ENCODE peak calls at places on chromosomes 4 and X, in five cellular contexts. One of them, this sample, is unnamed.

GRCh38 chrX:104922206-104922621 is 298.3 kb downstream of the TEX13A start:
- DNase-seq in left ventricle myocardium inferior: peak; percentile 22
- DNase-seq in WERI-Rb-1: peak; percentile 76
- DNase-seq in cardiac muscle cell: peak; percentile 75
- DNase-seq in lower lobe of right lung: peak; percentile 60
- DNase-seq in this sample: peak; percentile 70

GRCh38 chr4:167775374-167775773 is 317.0 kb upstream of the ANXA10 start:
- DNase-seq in lower lobe of right lung: no peak
- DNase-seq in left ventricle myocardium inferior: no peak
- DNase-seq in WERI-Rb-1: no peak
- DNase-seq in cardiac muscle cell: no peak
- DNase-seq in this sample: no peak

GRCh38 chr4:6369924-6370645 is 100.4 kb downstream of the WFS1 start:
- DNase-seq in lower lobe of right lung: no peak
- DNase-seq in cardiac muscle cell: no peak
- DNase-seq in left ventricle myocardium inferior: no peak
- DNase-seq in WERI-Rb-1: no peak
- DNase-seq in this sample: no peak

GRCh38 chr4:34974313-34974680 is 1270.0 kb downstream of the ARAP2 start:
- DNase-seq in left ventricle myocardium inferior: no peak
- DNase-seq in lower lobe of right lung: no peak
- DNase-seq in WERI-Rb-1: no peak
- DNase-seq in cardiac muscle cell: no peak
- DNase-seq in this sample: no peak

GRCh38 chr4:24778427-24779225 is 16.7 kb upstream of the SOD3 start:
- DNase-seq in cardiac muscle cell: peak; percentile 99
- DNase-seq in left ventricle myocardium inferior: peak; percentile 28
- DNase-seq in lower lobe of right lung: no peak
- DNase-seq in WERI-Rb-1: no peak
- DNase-seq in this sample: no peak

GRCh38 chrX:23857409-23857808 is 50.3 kb downstream of the APOO start:
- DNase-seq in WERI-Rb-1: no peak
- DNase-seq in left ventricle myocardium inferior: no peak
- DNase-seq in cardiac muscle cell: no peak
- DNase-seq in lower lobe of right lung: no peak
- DNase-seq in this sample: no peak

GRCh38 chrX:129108936-129109335 is 414.4 kb downstream of the SMARCA1 start:
- DNase-seq in WERI-Rb-1: no peak
- DNase-seq in lower lobe of right lung: no peak
- DNase-seq in left ventricle myocardium inferior: no peak
- DNase-seq in cardiac muscle cell: no peak
- DNase-seq in this sample: no peak

GRCh38 chrX:71998836-71999509 is 88.3 kb downstream of the NHSL2 start:
- DNase-seq in left ventricle myocardium inferior: no peak
- DNase-seq in lower lobe of right lung: no peak
- DNase-seq in WERI-Rb-1: peak; percentile 58
- DNase-seq in cardiac muscle cell: peak; percentile 31
- DNase-seq in this sample: no peak

GRCh38 chr4:144715230-144715629 is 69.3 kb downstream of the HHIP start:
- DNase-seq in lower lobe of right lung: no peak
- DNase-seq in WERI-Rb-1: no peak
- DNase-seq in cardiac muscle cell: no peak
- DNase-seq in left ventricle myocardium inferior: no peak
- DNase-seq in this sample: no peak

GRCh38 chrX:133983974-133984578 is 1.3 kb downstream of the GPC3 start:
- DNase-seq in cardiac muscle cell: no peak
- DNase-seq in WERI-Rb-1: no peak
- DNase-seq in lower lobe of right lung: no peak
- DNase-seq in left ventricle myocardium inferior: no peak
- DNase-seq in this sample: no peak

GRCh38 chr4:48275247-48275646 is 5.6 kb upstream of the TEC start:
- DNase-seq in left ventricle myocardium inferior: no peak
- DNase-seq in lower lobe of right lung: no peak
- DNase-seq in WERI-Rb-1: peak; percentile 39
- DNase-seq in cardiac muscle cell: peak; percentile 54
- DNase-seq in this sample: no peak

GRCh38 chr4:126268106-126268505 is 953.4 kb downstream of the FAT4 start:
- DNase-seq in left ventricle myocardium inferior: no peak
- DNase-seq in WERI-Rb-1: no peak
- DNase-seq in cardiac muscle cell: peak; percentile 61
- DNase-seq in lower lobe of right lung: no peak
- DNase-seq in this sample: no peak

GRCh38 chr4:76639292-76639691 is 204.3 kb downstream of the SHROOM3 start:
- DNase-seq in cardiac muscle cell: no peak
- DNase-seq in lower lobe of right lung: no peak
- DNase-seq in WERI-Rb-1: no peak
- DNase-seq in left ventricle myocardium inferior: no peak
- DNase-seq in this sample: no peak

GRCh38 chr4:17667653-17668201 is 53.3 kb downstream of the MED28 start:
- DNase-seq in lower lobe of right lung: no peak
- DNase-seq in WERI-Rb-1: no peak
- DNase-seq in left ventricle myocardium inferior: no peak
- DNase-seq in cardiac muscle cell: no peak
- DNase-seq in this sample: no peak

GRCh38 chr4:78018271-78019049 is 38.7 kb upstream of the FRAS1 start:
- DNase-seq in lower lobe of right lung: no peak
- DNase-seq in cardiac muscle cell: peak; percentile 9
- DNase-seq in left ventricle myocardium inferior: no peak
- DNase-seq in WERI-Rb-1: no peak
- DNase-seq in this sample: no peak

GRCh38 chr4:67198757-67199156 is 346.5 kb downstream of the CENPC start:
- DNase-seq in WERI-Rb-1: peak; percentile 30
- DNase-seq in cardiac muscle cell: peak; percentile 73
- DNase-seq in lower lobe of right lung: no peak
- DNase-seq in left ventricle myocardium inferior: no peak
- DNase-seq in this sample: peak; percentile 20

GRCh38 chr4:134201216-134202098 is at the start of gene PABPC4L:
- DNase-seq in left ventricle myocardium inferior: peak; percentile 56
- DNase-seq in lower lobe of right lung: peak; percentile 45
- DNase-seq in cardiac muscle cell: peak; percentile 89
- DNase-seq in WERI-Rb-1: peak; percentile 36
- DNase-seq in this sample: no peak

GRCh38 chr4:40842725-40843401 is 93.1 kb downstream of the NSUN7 start:
- DNase-seq in lower lobe of right lung: no peak
- DNase-seq in WERI-Rb-1: no peak
- DNase-seq in cardiac muscle cell: no peak
- DNase-seq in left ventricle myocardium inferior: no peak
- DNase-seq in this sample: no peak

GRCh38 chr4:8419222-8420041 is 21.1 kb downstream of the ACOX3 start:
- DNase-seq in lower lobe of right lung: no peak
- DNase-seq in cardiac muscle cell: peak; percentile 63
- DNase-seq in left ventricle myocardium inferior: no peak
- DNase-seq in WERI-Rb-1: no peak
- DNase-seq in this sample: no peak

GRCh38 chrX:150364347-150365050 is 1.4 kb downstream of the MAMLD1 start:
- DNase-seq in lower lobe of right lung: peak; percentile 45
- DNase-seq in cardiac muscle cell: peak; percentile 19
- DNase-seq in WERI-Rb-1: peak; percentile 68
- DNase-seq in left ventricle myocardium inferior: peak; percentile 16
- DNase-seq in this sample: no peak

GRCh38 chr4:3530663-3531254 is 1.5 kb downstream of the LRPAP1 start:
- DNase-seq in WERI-Rb-1: no peak
- DNase-seq in lower lobe of right lung: no peak
- DNase-seq in cardiac muscle cell: no peak
- DNase-seq in left ventricle myocardium inferior: no peak
- DNase-seq in this sample: no peak

GRCh38 chr4:82422616-82423015 is 7.6 kb downstream of the HNRNPDL start:
- DNase-seq in cardiac muscle cell: no peak
- DNase-seq in left ventricle myocardium inferior: no peak
- DNase-seq in lower lobe of right lung: no peak
- DNase-seq in WERI-Rb-1: no peak
- DNase-seq in this sample: no peak

GRCh38 chr4:11710484-11710883 is 281.8 kb upstream of the HS3ST1 start:
- DNase-seq in cardiac muscle cell: no peak
- DNase-seq in lower lobe of right lung: no peak
- DNase-seq in WERI-Rb-1: peak; percentile 16
- DNase-seq in left ventricle myocardium inferior: no peak
- DNase-seq in this sample: no peak

GRCh38 chr4:25580633-25581467 is 74.8 kb upstream of the SLC34A2 start:
- DNase-seq in cardiac muscle cell: no peak
- DNase-seq in WERI-Rb-1: peak; percentile 86
- DNase-seq in left ventricle myocardium inferior: no peak
- DNase-seq in lower lobe of right lung: no peak
- DNase-seq in this sample: no peak

GRCh38 chrX:33336783-33337182 is 125.4 kb upstream of the DMD start:
- DNase-seq in WERI-Rb-1: peak; percentile 43
- DNase-seq in cardiac muscle cell: peak; percentile 27
- DNase-seq in left ventricle myocardium inferior: no peak
- DNase-seq in lower lobe of right lung: no peak
- DNase-seq in this sample: peak; percentile 4

GRCh38 chr4:135515295-135515694 is 1313.7 kb upstream of the PABPC4L start:
- DNase-seq in lower lobe of right lung: no peak
- DNase-seq in cardiac muscle cell: no peak
- DNase-seq in left ventricle myocardium inferior: no peak
- DNase-seq in WERI-Rb-1: no peak
- DNase-seq in this sample: no peak

GRCh38 chr4:102553982-102554381 is 52.8 kb downstream of the NFKB1 start:
- DNase-seq in cardiac muscle cell: no peak
- DNase-seq in lower lobe of right lung: no peak
- DNase-seq in left ventricle myocardium inferior: no peak
- DNase-seq in WERI-Rb-1: no peak
- DNase-seq in this sample: no peak

GRCh38 chrX:10415704-10416001 is 204.7 kb downstream of the MID1 start:
- DNase-seq in left ventricle myocardium inferior: no peak
- DNase-seq in WERI-Rb-1: no peak
- DNase-seq in lower lobe of right lung: no peak
- DNase-seq in cardiac muscle cell: peak; percentile 8
- DNase-seq in this sample: no peak

GRCh38 chr4:90025248-90025647 is 101.9 kb upstream of the CCSER1 start:
- DNase-seq in lower lobe of right lung: no peak
- DNase-seq in left ventricle myocardium inferior: no peak
- DNase-seq in cardiac muscle cell: peak; percentile 6
- DNase-seq in WERI-Rb-1: no peak
- DNase-seq in this sample: no peak

GRCh38 chr4:117447925-117448324 is 362.5 kb upstream of the TRAM1L1 start:
- DNase-seq in cardiac muscle cell: no peak
- DNase-seq in lower lobe of right lung: no peak
- DNase-seq in WERI-Rb-1: peak; percentile 30
- DNase-seq in left ventricle myocardium inferior: no peak
- DNase-seq in this sample: peak; percentile 52

GRCh38 chr4:93776386-93777080 is 52.0 kb upstream of the ATOH1 start:
- DNase-seq in cardiac muscle cell: peak; percentile 45
- DNase-seq in left ventricle myocardium inferior: no peak
- DNase-seq in WERI-Rb-1: no peak
- DNase-seq in lower lobe of right lung: no peak
- DNase-seq in this sample: no peak

GRCh38 chrX:131741103-131741581 is 197.3 kb downstream of the OR13H1 start:
- DNase-seq in lower lobe of right lung: no peak
- DNase-seq in left ventricle myocardium inferior: no peak
- DNase-seq in WERI-Rb-1: peak; percentile 88
- DNase-seq in cardiac muscle cell: no peak
- DNase-seq in this sample: no peak

GRCh38 chrX:131746491-131746968 is 202.7 kb downstream of the OR13H1 start:
- DNase-seq in WERI-Rb-1: peak; percentile 93
- DNase-seq in lower lobe of right lung: no peak
- DNase-seq in cardiac muscle cell: no peak
- DNase-seq in left ventricle myocardium inferior: no peak
- DNase-seq in this sample: peak; percentile 30

GRCh38 chrX:131747173-131747572 is 203.3 kb downstream of the OR13H1 start:
- DNase-seq in left ventricle myocardium inferior: no peak
- DNase-seq in lower lobe of right lung: no peak
- DNase-seq in WERI-Rb-1: peak; percentile 89
- DNase-seq in cardiac muscle cell: no peak
- DNase-seq in this sample: no peak

DNA sequence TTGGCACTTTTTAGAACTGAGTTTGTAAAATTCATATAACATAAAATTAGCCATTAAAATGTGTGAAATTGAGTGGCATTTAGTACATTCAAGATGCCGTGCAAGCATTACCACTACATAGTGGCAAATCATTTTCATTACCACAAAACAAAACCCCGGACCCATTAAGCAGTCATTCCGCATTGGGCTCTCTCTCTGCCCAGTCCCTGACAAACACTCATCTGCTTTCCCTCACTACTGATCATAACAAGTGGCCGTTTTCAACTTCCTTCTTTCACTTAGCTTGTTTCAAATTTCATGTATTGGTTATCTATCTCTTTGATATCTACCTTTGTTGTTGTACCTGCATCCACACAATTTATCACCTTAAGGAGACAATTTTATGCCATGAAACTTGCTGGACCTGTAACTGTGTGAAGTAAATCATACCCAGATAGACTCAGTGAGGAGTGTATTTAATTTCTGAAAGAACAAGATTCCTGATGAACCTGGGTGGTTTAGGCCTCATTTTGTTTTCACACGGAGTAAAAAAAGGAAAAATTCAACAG is 202.1 kb downstream of the OR13H1 start:
- DNase-seq in lower lobe of right lung: no peak
- DNase-seq in left ventricle myocardium inferior: no peak
- DNase-seq in cardiac muscle cell: no peak
- DNase-seq in WERI-Rb-1: no peak
- DNase-seq in this sample: no peak
- H3K4me3 ChIP-seq in lower lobe of right lung: no peak overlapping the region
- H3K4me3 ChIP-seq in left ventricle myocardium inferior: no peak overlapping the region
- H3K4me3 ChIP-seq in cardiac muscle cell: no peak overlapping the region
- H3K4me3 ChIP-seq in WERI-Rb-1: peak overlapping the region; percentile 67
- H3K4me3 ChIP-seq in this sample: no peak overlapping the region

GRCh38 chr4:183118141-183118540 is 19.1 kb downstream of the WWC2 start:
- DNase-seq in left ventricle myocardium inferior: no peak
- DNase-seq in lower lobe of right lung: no peak
- DNase-seq in WERI-Rb-1: no peak
- DNase-seq in cardiac muscle cell: no peak
- DNase-seq in this sample: no peak
- H3K4me3 ChIP-seq in left ventricle myocardium inferior: no peak overlapping the region
- H3K4me3 ChIP-seq in lower lobe of right lung: no peak overlapping the region
- H3K4me3 ChIP-seq in WERI-Rb-1: no peak overlapping the region
- H3K4me3 ChIP-seq in cardiac muscle cell: no peak overlapping the region
- H3K4me3 ChIP-seq in this sample: no peak overlapping the region

DNA sequence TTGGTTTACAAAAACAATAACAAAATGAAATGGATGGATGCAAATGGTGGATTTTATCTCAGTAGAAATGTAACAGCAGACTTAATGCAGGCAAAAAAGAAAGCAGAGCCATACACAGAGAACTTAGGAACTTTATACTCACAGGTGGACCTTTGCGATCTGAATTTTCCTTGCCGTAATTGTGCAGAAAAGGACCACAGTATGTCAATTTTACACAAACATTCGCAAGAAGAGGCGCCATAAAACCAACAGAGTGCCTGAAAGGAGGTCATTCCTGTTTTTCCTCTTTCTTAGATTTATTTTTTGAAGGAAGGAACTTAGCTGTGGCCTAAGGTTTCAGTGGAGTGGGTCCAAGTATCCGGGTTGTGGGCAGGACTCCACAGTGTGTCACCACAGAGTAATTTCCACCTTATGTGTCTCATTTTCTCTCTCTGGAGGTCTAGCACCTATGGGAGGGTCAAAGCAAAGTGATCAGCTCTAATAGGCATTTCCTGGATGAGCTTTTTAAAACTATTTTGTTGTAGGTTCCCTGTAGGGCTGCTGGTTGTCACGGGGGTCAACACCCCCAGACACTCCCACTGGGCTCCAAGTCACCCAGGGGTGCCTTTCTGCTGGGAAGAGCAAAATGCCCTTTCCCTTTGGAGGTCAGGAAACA is 24.7 kb upstream of the PBDC1 start:
- DNase-seq in lower lobe of right lung: no peak
- DNase-seq in left ventricle myocardium inferior: no peak
- DNase-seq in cardiac muscle cell: peak; percentile 27
- DNase-seq in WERI-Rb-1: no peak
- DNase-seq in this sample: no peak
- H3K4me3 ChIP-seq in lower lobe of right lung: peak overlapping the region; percentile 29
- H3K4me3 ChIP-seq in left ventricle myocardium inferior: peak overlapping the region; percentile 48
- H3K4me3 ChIP-seq in cardiac muscle cell: no peak overlapping the region
- H3K4me3 ChIP-seq in WERI-Rb-1: no peak overlapping the region
- H3K4me3 ChIP-seq in this sample: peak overlapping the region; percentile 46

GRCh38 chr4:165814256-165815010 is 58.6 kb upstream of the TLL1 start:
- DNase-seq in WERI-Rb-1: no peak
- DNase-seq in left ventricle myocardium inferior: no peak
- DNase-seq in cardiac muscle cell: peak; percentile 21
- DNase-seq in lower lobe of right lung: no peak
- DNase-seq in this sample: no peak
- H3K4me3 ChIP-seq in WERI-Rb-1: no peak overlapping the region
- H3K4me3 ChIP-seq in left ventricle myocardium inferior: no peak overlapping the region
- H3K4me3 ChIP-seq in cardiac muscle cell: no peak overlapping the region
- H3K4me3 ChIP-seq in lower lobe of right lung: no peak overlapping the region
- H3K4me3 ChIP-seq in this sample: no peak overlapping the region